ENCODE peak calls at places on chromosomes 5 and 9, in five cellular contexts. E, G, W, I and Q are unnamed samples.

GRCh38 chr5:144864113-144864512 is 693.4 kb downstream of the KCTD16 start:
- DNase-seq in W (no peak), G (no peak), I (no peak), E (no peak), Q (no peak)

GRCh38 chr9:16726023-16726422 is 144.4 kb downstream of the BNC2 start:
- DNase-seq in E (no peak), W (no peak), G (no peak), I (no peak), Q (no peak)

GRCh38 chr9:3746296-3747275 is 220.8 kb upstream of the RFX3 start:
- DNase-seq in G (no peak), I (no peak), E (no peak), W (no peak), Q (no peak)

GRCh38 chr9:117706421-117707150 is 2.4 kb downstream of the TLR4 start:
- DNase-seq in G (no peak), E (no peak), W (no peak), I (no peak), Q (no peak)

GRCh38 chr5:111278824-111279504 is 54.8 kb downstream of the CAMK4 start:
- DNase-seq in G (peak; percentile 45), W (peak; percentile 33), E (peak; percentile 38), I (peak; percentile 94), Q (peak; percentile 69)

GRCh38 chr9:114231218-114232090 is 76.1 kb downstream of the COL27A1 start:
- DNase-seq in W (no peak), G (no peak), E (no peak), I (no peak), Q (no peak)

GRCh38 chr9:965497-965896 is 11.0 kb upstream of the DMRT3 start:
- DNase-seq in I (no peak), G (no peak), W (no peak), E (no peak), Q (no peak)

GRCh38 chr9:111065414-111065813 is 27.1 kb upstream of the LPAR1 start:
- DNase-seq in I (no peak), E (no peak), W (no peak), G (no peak), Q (no peak)

GRCh38 chr5:102801375-102801774 is 46.3 kb downstream of the PAM start:
- DNase-seq in W (no peak), I (no peak), G (no peak), E (no peak), Q (no peak)

GRCh38 chr9:111400564-111400898 is 70.5 kb upstream of the OR2K2 start:
- DNase-seq in W (no peak), I (no peak), G (no peak), E (no peak), Q (no peak)

GRCh38 chr5:140317859-140318258 is 15.0 kb upstream of the PFDN1 start:
- DNase-seq in I (no peak), E (no peak), G (no peak), W (no peak), Q (no peak)

GRCh38 chr5:157570801-157571200 is 4.8 kb downstream of the ADAM19 start:
- DNase-seq in W (no peak), E (no peak), G (no peak), I (no peak), Q (no peak)

GRCh38 chr5:150266807-150267408 is 22.7 kb downstream of the CAMK2A start:
- DNase-seq in I (no peak), E (no peak), G (no peak), W (no peak), Q (no peak)

GRCh38 chr5:65871182-65871581 is 55.2 kb upstream of the ERBIN start:
- DNase-seq in W (no peak), G (no peak), E (no peak), I (no peak), Q (no peak)

GRCh38 chr5:124274949-124275348 is 471.5 kb downstream of the ZNF608 start:
- DNase-seq in W (no peak), I (no peak), G (no peak), E (no peak), Q (no peak)

GRCh38 chr5:179793470-179794139 is at the start of gene LTC4S:
- DNase-seq in G (no peak), E (no peak), I (no peak), W (no peak), Q (no peak)

GRCh38 chr5:90909091-90909503 is 350.5 kb downstream of the ADGRV1 start:
- DNase-seq in G (peak; percentile 19), E (no peak), W (no peak), I (no peak), Q (no peak)

GRCh38 chr5:139116256-139116655 is 81.9 kb downstream of the SIL1 start:
- DNase-seq in E (no peak), W (no peak), G (no peak), I (no peak), Q (no peak)

GRCh38 chr5:135295852-135296251 is 103.2 kb downstream of the MACROH2A1 start:
- DNase-seq in E (no peak), W (no peak), G (no peak), I (no peak), Q (no peak)

DNA sequence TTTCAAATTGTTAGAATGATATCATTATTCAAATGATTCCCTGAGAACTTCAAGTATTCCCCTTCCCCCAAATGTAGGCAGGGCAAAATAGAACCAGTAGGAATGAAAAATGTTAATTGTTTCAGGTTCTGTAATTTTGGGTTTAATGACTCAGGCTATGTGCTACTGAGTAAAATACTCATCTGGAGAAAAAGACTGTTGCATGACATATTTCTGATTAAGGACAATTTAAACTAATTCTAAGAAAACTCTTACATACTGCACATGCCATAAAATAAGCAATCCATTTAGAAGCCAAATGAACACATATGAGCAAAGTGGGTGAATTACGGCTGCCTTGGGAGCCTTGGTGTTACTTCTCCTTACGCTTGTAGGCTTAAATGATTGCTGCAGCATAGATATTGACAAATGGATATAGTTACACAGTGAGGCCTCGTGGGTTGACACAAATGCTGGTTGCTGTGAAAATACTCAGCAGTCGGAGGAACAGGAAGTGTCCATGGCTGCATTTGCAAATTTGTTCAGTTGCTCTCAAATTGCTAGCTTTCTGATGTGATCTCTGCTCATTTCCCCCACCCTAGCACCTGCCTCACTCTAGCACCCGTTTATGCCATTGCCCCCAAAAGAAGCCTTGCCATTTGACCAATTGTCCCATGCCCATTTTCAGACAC is 174.9 kb upstream of the DMAC1 start:
- DNase-seq in W (peak; percentile 24), G (no peak), I (no peak), E (no peak), Q (no peak)
- TF ChIP-seq SUZ12 in W (no peak), G (no peak), I (no peak), E (no peak), Q (no peak)

GRCh38 chr9:15146121-15146820 is 160.7 kb downstream of the TTC39B start:
- DNase-seq in E (no peak), G (no peak), I (no peak), W (no peak), Q (no peak)
- TF ChIP-seq SUZ12 in E (no peak), G (no peak), I (no peak), W (no peak), Q (no peak)

GRCh38 chr9:131636593-131636992 is 91.3 kb downstream of the PRRT1B start:
- DNase-seq in E (no peak), W (no peak), I (no peak), G (no peak), Q (no peak)

GRCh38 chr9:131633491-131634031 is 88.2 kb downstream of the PRRT1B start:
- DNase-seq in I (no peak), W (no peak), G (no peak), E (no peak), Q (no peak)

GRCh38 chr9:131635912-131636311 is 90.6 kb downstream of the PRRT1B start:
- DNase-seq in E (no peak), G (no peak), I (no peak), W (no peak), Q (no peak)

GRCh38 chr9:131631254-131631653 is 85.9 kb downstream of the PRRT1B start:
- DNase-seq in G (no peak), W (no peak), I (no peak), E (no peak), Q (no peak)

DNA sequence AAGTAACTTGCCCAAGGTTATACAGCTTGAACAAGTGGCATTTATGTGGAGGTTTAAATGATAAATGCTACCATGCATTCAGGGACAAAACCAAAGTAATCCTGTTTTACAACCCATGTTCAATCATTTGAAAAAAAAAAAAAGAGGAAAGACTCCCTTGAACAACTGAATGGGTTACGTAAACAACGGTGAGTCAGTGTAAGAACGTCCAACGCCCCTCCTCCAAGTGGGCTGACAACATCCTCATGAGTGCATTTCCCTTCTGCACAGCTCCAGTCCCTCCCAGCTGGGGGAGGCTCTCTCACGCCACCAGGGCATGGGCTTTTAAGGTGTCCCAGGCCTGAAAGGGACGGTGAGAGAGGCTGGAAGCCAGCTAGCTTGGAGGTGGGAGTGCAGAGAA is 90.0 kb downstream of the PRRT1B start:
- DNase-seq in I (no peak), E (peak; percentile 58), G (peak; percentile 80), W (no peak), Q (peak; percentile 57)
- TF ChIP-seq SUZ12 in I (no peak), E (no peak), G (no peak), W (no peak), Q (no peak)

DNA sequence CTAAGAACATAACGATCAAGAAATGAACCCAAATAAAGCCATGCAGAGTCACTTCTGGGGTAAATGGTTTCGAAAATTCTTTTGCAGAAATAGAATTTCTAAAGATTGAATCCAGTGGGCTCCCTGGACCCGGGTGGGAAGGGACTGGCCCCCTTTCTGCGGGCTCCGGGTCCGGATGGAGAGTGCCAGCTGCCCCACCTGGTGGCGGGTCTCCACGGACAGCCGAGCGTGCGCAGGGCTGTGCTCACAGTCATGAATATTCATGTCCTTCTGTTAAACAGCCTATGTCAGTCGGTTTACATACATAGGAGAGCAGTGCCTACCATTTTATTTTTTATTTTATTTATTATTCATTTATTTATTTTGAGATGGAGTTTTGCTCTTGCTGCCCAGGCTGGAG is 4.7 kb upstream of the PPP1R26 start:
- DNase-seq in G (peak; percentile 21), I (peak; percentile 83), E (no peak), W (no peak), Q (peak; percentile 78)
- TF ChIP-seq SUZ12 in G (no peak), I (no peak), E (no peak), W (no peak), Q (no peak)

GRCh38 chr9:119963258-119963797 is 594.1 kb upstream of the BRINP1 start:
- DNase-seq in I (peak; percentile 57), G (no peak), E (peak; percentile 46), W (no peak), Q (no peak)

GRCh38 chr9:119963798-119964372 is 594.6 kb upstream of the BRINP1 start:
- DNase-seq in E (peak; percentile 96), G (peak; percentile 39), I (peak; percentile 74), W (no peak), Q (no peak)

GRCh38 chr9:119959846-119960545 is 590.8 kb upstream of the BRINP1 start:
- DNase-seq in W (no peak), E (no peak), I (no peak), G (no peak), Q (no peak)

GRCh38 chr9:119961774-119962408 is 592.7 kb upstream of the BRINP1 start:
- DNase-seq in W (no peak), G (peak; percentile 12), I (peak; percentile 91), E (peak; percentile 68), Q (peak; percentile 65)
- TF ChIP-seq SUZ12 in W (no peak), G (no peak), I (no peak), E (no peak), Q (no peak)

DNA sequence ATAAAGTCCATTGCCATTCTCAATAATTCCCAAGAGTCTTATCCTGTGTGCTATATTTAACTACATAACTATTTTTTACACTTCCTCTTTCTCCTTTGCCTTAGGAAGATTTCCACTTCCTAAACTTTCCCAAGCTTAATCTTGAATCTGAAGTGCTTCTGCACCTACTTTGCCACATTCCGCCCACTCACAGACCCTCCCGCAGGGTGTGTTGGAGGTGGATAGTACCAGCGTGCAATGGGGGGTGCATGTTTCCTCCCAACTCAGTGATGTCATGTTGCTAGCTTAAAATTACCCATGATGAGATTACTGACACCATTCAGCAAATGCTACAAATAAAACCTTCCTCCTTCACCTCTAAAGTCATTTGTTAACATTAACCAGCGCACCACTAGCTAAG is 460.2 kb downstream of the NR2F1-AS1 start:
- DNase-seq in G (no peak), W (no peak), E (no peak), I (no peak), Q (no peak)
- TF ChIP-seq SUZ12 in G (no peak), W (no peak), E (no peak), I (no peak), Q (no peak)